ENCODE peak calls at places on chromosomes 16 and 17, in five cellular contexts. T is body of pancreas, E is A549, L is HFF-Myc, U is GM13977. G is an unnamed sample.

GRCh38 chr16:11402051-11402744 is 56.9 kb downstream of the RMI2 start:
- DNase-seq in T (no peak), E (no peak), L (no peak), U (no peak), G (no peak)

GRCh38 chr17:19307521-19307920 is 55.0 kb downstream of the B9D1 start:
- DNase-seq in T (no peak), E (no peak), L (no peak), U (no peak), G (no peak)

GRCh38 chr16:87895641-87896141 is 26.4 kb upstream of the SLC7A5 start:
- DNase-seq in T (no peak), E (no peak), L (no peak), U (peak; percentile 71), G (peak; percentile 38)

GRCh38 chr17:40104570-40105471 is 4.4 kb upstream of the NR1D1 start:
- DNase-seq in T (no peak), E (no peak), L (no peak), U (no peak), G (no peak)

GRCh38 chr17:80969674-80970043 is 22.0 kb upstream of the CHMP6 start:
- DNase-seq in T (no peak), E (no peak), L (no peak), U (no peak), G (no peak)

GRCh38 chr17:82134101-82134500 is 36.1 kb upstream of the FASN start:
- DNase-seq in T (no peak), E (no peak), L (no peak), U (no peak), G (peak; percentile 82)

GRCh38 chr16:12067714-12068401 is 91.3 kb downstream of the SNX29 start:
- DNase-seq in T (peak; percentile 65), E (peak; percentile 81), L (peak; percentile 72), U (peak; percentile 76), G (peak; percentile 80)

GRCh38 chr16:56715128-56715527 is 14.8 kb upstream of the NUP93 start:
- DNase-seq in T (no peak), E (no peak), L (no peak), U (no peak), G (no peak)

GRCh38 chr16:73483076-73483791 is 435.3 kb upstream of the ZFHX3 start:
- DNase-seq in T (no peak), E (no peak), L (no peak), U (no peak), G (no peak)

GRCh38 chr16:57510016-57510871 is 24.0 kb upstream of the DOK4 start:
- DNase-seq in T (no peak), E (no peak), L (no peak), U (no peak), G (no peak)

GRCh38 chr16:77767826-77768225 is 20.5 kb upstream of the VAT1L start:
- DNase-seq in T (no peak), E (no peak), L (no peak), U (no peak), G (no peak)

GRCh38 chr17:52790359-52790955 is 631.9 kb upstream of the CA10 start:
- DNase-seq in T (no peak), E (no peak), L (no peak), U (no peak), G (no peak)

GRCh38 chr17:18963126-18964017 is 11.4 kb downstream of the SLC5A10 start:
- DNase-seq in T (no peak), E (no peak), L (no peak), U (no peak), G (no peak)

GRCh38 chr16:77961811-77962210 is 60.5 kb upstream of the CLEC3A start:
- DNase-seq in T (no peak), E (no peak), L (no peak), U (no peak), G (no peak)

GRCh38 chr16:11232852-11233726 is 22.9 kb downstream of the SOCS1 start:
- DNase-seq in T (no peak), E (no peak), L (no peak), U (peak; percentile 67), G (no peak)

GRCh38 chr17:17496189-17497064 is at the start of gene RASD1:
- DNase-seq in T (peak; percentile 90), E (peak; percentile 85), L (no peak), U (peak; percentile 97), G (peak; percentile 69)

GRCh38 chr17:79023886-79024771 is at the start of gene C1QTNF1:
- DNase-seq in T (no peak), E (peak; percentile 35), L (no peak), U (peak; percentile 76), G (no peak)
- TF ChIP-seq CTCF in T (peak; percentile 47), E (no peak), L (peak; percentile 2), U (peak; percentile 5), G (peak; percentile 22)

GRCh38 chr17:59565959-59566324 is 532 bp downstream of the DHX40 start:
- DNase-seq in T (peak; percentile 74), E (peak; percentile 86), L (peak; percentile 67), U (peak; percentile 73), G (peak; percentile 53)

GRCh38 chr17:59561042-59561441 is 4.4 kb upstream of the DHX40 start:
- DNase-seq in T (no peak), E (peak; percentile 50), L (no peak), U (peak; percentile 43), G (peak; percentile 35)

DNA sequence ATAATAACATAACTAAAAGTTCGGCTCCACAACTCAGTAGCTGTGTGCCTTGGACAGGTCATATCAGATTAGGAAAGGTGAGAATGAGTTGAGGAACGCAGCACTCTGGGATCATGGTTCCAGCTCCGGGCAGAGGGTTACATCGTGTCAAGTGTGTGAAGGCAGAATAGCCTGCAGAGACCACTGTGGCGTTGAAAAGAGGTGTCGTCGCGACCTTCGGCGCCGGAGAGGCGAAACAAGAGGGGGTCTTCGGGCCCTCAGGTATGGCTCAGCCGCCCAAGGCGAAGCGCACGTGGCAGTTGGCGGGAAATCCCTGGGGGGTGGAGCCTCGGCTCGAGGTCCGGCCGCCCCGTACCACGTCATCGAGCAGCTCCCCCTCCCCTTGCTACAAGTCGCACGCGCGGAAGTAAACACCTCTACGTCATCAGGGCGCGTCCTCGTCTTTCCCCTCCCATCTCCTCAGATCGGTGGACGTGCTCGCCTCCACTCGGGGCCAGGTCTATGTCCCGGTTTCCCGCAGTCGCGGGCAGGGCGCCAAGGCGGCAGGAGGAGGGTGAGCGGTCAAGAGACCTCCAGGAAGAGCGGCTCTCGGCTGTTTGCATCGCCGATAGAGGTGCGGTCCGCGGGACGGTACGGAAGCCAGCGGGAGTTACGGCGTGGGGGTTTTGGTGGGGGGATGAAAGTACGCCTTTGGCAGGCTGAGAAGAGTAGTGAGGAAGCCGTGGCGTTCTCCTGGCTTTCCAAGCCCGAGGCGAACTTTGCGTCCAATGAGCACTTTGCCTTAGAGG is at the start of gene DHX40:
- DNase-seq in T (peak; percentile 93), E (peak; percentile 98), L (peak; percentile 85), U (peak; percentile 94), G (peak; percentile 87)
- TF ChIP-seq CTCF in T (peak; percentile 6), E (no peak), L (no peak), U (no peak), G (no peak)

GRCh38 chr16:55494994-55495421 is 13.9 kb upstream of the LPCAT2 start:
- DNase-seq in T (peak; percentile 29), E (peak; percentile 62), L (peak; percentile 85), U (no peak), G (peak; percentile 71)
- TF ChIP-seq CTCF in T (peak; percentile 32), E (no peak), L (peak; percentile 13), U (no peak), G (peak; percentile 40)

GRCh38 chr16:29863669-29863984 is 601 bp upstream of the CDIPT start:
- DNase-seq in T (no peak), E (no peak), L (no peak), U (no peak), G (no peak)
- TF ChIP-seq CTCF in T (no peak), E (no peak), L (no peak), U (no peak), G (no peak)